ENCODE peak calls at places on chromosome 14, in eight cellular contexts. B is transverse colon, P is tibial nerve, F is esophagus squamous epithelium, A is NB4, Z is sigmoid colon, G is stomach, V is breast epithelium. M is an unnamed sample.

GRCh38 chr14:89507521-89507920 is 90.5 kb upstream of the FOXN3 start:
- DNase-seq in P (no peak), G (no peak), V (no peak), B (no peak), F (no peak), Z (no peak), A (no peak), M (no peak)

GRCh38 chr14:77804592-77804991 is 4.7 kb downstream of the ADCK1 start:
- DNase-seq in F (no peak), V (no peak), B (peak), A (peak), G (no peak), Z (no peak), P (no peak), M (no peak)

GRCh38 chr14:54211562-54212308 is 185.1 kb upstream of the CDKN3 start:
- DNase-seq in Z (no peak), B (no peak), F (no peak), V (no peak), P (no peak), G (no peak), A (no peak), M (no peak)

GRCh38 chr14:74628418-74628817 is 16.4 kb upstream of the LTBP2 start:
- DNase-seq in V (no peak), F (no peak), B (no peak), P (no peak), Z (no peak), A (no peak), G (no peak), M (no peak)

GRCh38 chr14:86035882-86036281 is 505.9 kb downstream of the FLRT2 start:
- DNase-seq in A (peak), G (no peak), F (no peak), B (no peak), Z (no peak), P (no peak), V (no peak), M (no peak)

GRCh38 chr14:37246427-37246829 is 48.7 kb downstream of the MIPOL1 start:
- DNase-seq in V (no peak), F (no peak), Z (no peak), A (peak), G (no peak), P (no peak), B (no peak), M (no peak)

GRCh38 chr14:32306549-32306948 is 22.5 kb upstream of the AKAP6 start:
- DNase-seq in P (no peak), Z (no peak), V (no peak), B (no peak), F (no peak), G (no peak), A (no peak), M (no peak)

GRCh38 chr14:52949711-52950409 is 990 bp downstream of the FERMT2 start:
- DNase-seq in G (no peak), B (no peak), V (no peak), F (no peak), P (peak), Z (no peak), A (no peak), M (no peak)

GRCh38 chr14:100281286-100282082 is 24.8 kb downstream of the SLC25A29 start:
- DNase-seq in P (no peak), F (no peak), V (no peak), A (no peak), G (peak), B (no peak), Z (no peak), M (no peak)

GRCh38 chr14:51069065-51069464 is 25.8 kb downstream of the TRIM9 start:
- DNase-seq in Z (no peak), A (no peak), V (no peak), F (no peak), G (no peak), B (no peak), P (no peak), M (no peak)

GRCh38 chr14:99441157-99441870 is 39.3 kb downstream of the SETD3 start:
- DNase-seq in V (no peak), G (no peak), B (no peak), Z (no peak), P (no peak), F (no peak), A (peak), M (no peak)

GRCh38 chr14:96559571-96559970 is 57.4 kb downstream of the PAPOLA start:
- DNase-seq in P (no peak), F (no peak), G (no peak), V (no peak), B (no peak), A (no peak), Z (no peak), M (no peak)

GRCh38 chr14:90660865-90661570 is 155.2 kb downstream of the TTC7B start:
- DNase-seq in V (no peak), F (no peak), Z (no peak), A (no peak), B (peak), P (no peak), G (peak), M (no peak)

GRCh38 chr14:63134801-63135200 is 69.4 kb upstream of the RHOJ start:
- DNase-seq in Z (no peak), A (peak), F (no peak), P (no peak), B (no peak), V (no peak), G (no peak), M (no peak)

GRCh38 chr14:38134631-38135030 is 73.1 kb upstream of the SSTR1 start:
- DNase-seq in A (no peak), G (no peak), Z (no peak), B (no peak), P (no peak), V (no peak), F (no peak), M (no peak)

GRCh38 chr14:80211143-80212024 is at the start of gene DIO2:
- DNase-seq in P (peak), F (no peak), A (no peak), Z (no peak), B (no peak), G (no peak), V (no peak), M (no peak)

GRCh38 chr14:52706286-52706685 is 714 bp upstream of the PSMC6 start:
- DNase-seq in P (no peak), Z (no peak), A (peak), F (no peak), B (no peak), G (no peak), V (no peak), M (no peak)

GRCh38 chr14:71647086-71647784 is 285.0 kb upstream of the RGS6 start:
- DNase-seq in G (peak), Z (no peak), B (peak), P (no peak), A (no peak), V (no peak), F (no peak), M (no peak)

GRCh38 chr14:54453252-54453651 is 12.1 kb upstream of the CNIH1 start:
- DNase-seq in A (no peak), P (no peak), G (no peak), F (no peak), V (no peak), Z (no peak), B (no peak), M (no peak)

GRCh38 chr14:55416866-55417265 is 5.2 kb upstream of the ATG14 start:
- DNase-seq in V (no peak), A (peak), G (no peak), B (peak), Z (no peak), P (no peak), F (no peak), M (no peak)

GRCh38 chr14:32779845-32780244 is 158.8 kb upstream of the NPAS3 start:
- DNase-seq in Z (no peak), P (no peak), V (no peak), G (no peak), B (no peak), F (no peak), A (no peak), M (no peak)

GRCh38 chr14:82755923-82756322 is 1222.3 kb upstream of the SEL1L start:
- DNase-seq in A (no peak), B (no peak), V (no peak), F (no peak), G (no peak), Z (no peak), P (no peak), M (no peak)

GRCh38 chr14:60003991-60004390 is 84.0 kb downstream of the LRRC9 start:
- DNase-seq in Z (no peak), P (no peak), V (no peak), A (no peak), B (no peak), F (no peak), G (no peak), M (no peak)

GRCh38 chr14:73696466-73697390 is 17.5 kb downstream of the PNMA1 start:
- DNase-seq in G (no peak), V (no peak), F (no peak), Z (no peak), P (no peak), B (no peak), A (peak), M (no peak)

GRCh38 chr14:98949506-98950135 is 322.4 kb downstream of the BCL11B start:
- DNase-seq in V (no peak), Z (peak), F (no peak), G (no peak), P (no peak), A (peak), B (no peak), M (no peak)

GRCh38 chr14:88470542-88471440 is 84.0 kb downstream of the PTPN21 start:
- DNase-seq in V (no peak), B (no peak), G (no peak), Z (no peak), A (no peak), P (no peak), F (no peak), M (no peak)

GRCh38 chr14:58572092-58572853 is 65.5 kb upstream of the DACT1 start:
- DNase-seq in B (no peak), V (no peak), A (no peak), Z (no peak), P (no peak), F (no peak), G (no peak), M (no peak)

GRCh38 chr14:54675236-54676125 is 108.6 kb downstream of the SAMD4A start:
- DNase-seq in A (no peak), B (no peak), F (no peak), P (no peak), V (no peak), Z (no peak), G (no peak), M (no peak)

GRCh38 chr14:52351191-52351560 is 37.1 kb downstream of the PTGER2 start:
- DNase-seq in Z (no peak), A (no peak), G (no peak), P (no peak), V (no peak), B (no peak), F (no peak), M (no peak)

GRCh38 chr14:103398427-103399195 is 13.4 kb downstream of the MARK3 start:
- DNase-seq in B (no peak), A (peak), P (no peak), V (no peak), G (no peak), F (no peak), Z (no peak), M (no peak)

GRCh38 chr14:51547260-51547659 is 104.5 kb upstream of the FRMD6 start:
- DNase-seq in A (no peak), Z (peak), F (no peak), B (peak), V (peak), G (no peak), P (no peak), M (no peak)

GRCh38 chr14:31122921-31123320 is 84.7 kb downstream of the HECTD1 start:
- DNase-seq in F (no peak), G (no peak), V (no peak), B (no peak), A (no peak), P (no peak), Z (no peak), M (no peak)

GRCh38 chr14:31122098-31122611 is 85.4 kb downstream of the HECTD1 start:
- DNase-seq in Z (no peak), A (peak), F (no peak), P (no peak), B (no peak), V (no peak), G (no peak), M (no peak)

GRCh38 chr14:31125231-31125630 is 82.4 kb downstream of the HECTD1 start:
- DNase-seq in P (no peak), F (no peak), V (no peak), B (no peak), G (no peak), Z (no peak), A (no peak), M (no peak)

GRCh38 chr14:31126680-31127079 is 80.9 kb downstream of the HECTD1 start:
- DNase-seq in P (no peak), F (no peak), B (no peak), Z (no peak), V (no peak), A (no peak), G (no peak), M (no peak)

DNA sequence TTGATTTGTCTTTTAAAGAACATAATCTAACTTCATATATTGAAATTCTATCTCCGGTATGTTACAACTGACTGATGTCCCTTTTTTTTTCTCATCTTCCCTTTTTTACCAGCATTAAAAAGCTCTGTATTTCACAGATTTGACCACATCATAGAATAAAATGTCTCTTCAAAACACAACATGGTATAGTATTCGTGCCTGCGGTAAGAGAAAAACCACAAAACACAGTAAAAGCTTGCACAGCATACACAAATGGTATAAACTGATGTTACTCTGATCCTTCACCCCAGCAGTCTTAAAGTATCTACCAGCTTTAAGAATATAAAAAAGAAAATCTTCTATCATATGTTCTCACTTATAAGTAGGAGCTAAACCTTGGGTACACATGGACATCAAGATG is 83.4 kb downstream of the HECTD1 start:
- DNase-seq in F (no peak), G (no peak), Z (no peak), B (no peak), P (no peak), V (no peak), A (no peak), M (no peak)
- TF ChIP-seq POLR2A in F (no peak), G (no peak), Z (no peak), B (no peak), P (no peak), V (no peak), A (no peak), M (no peak)

GRCh38 chr14:24263848-24264247 is 871 bp upstream of the TGM1 start:
- DNase-seq in V (no peak), A (no peak), Z (no peak), F (no peak), B (no peak), P (no peak), G (no peak), M (no peak)

GRCh38 chr14:24262821-24263733 is at the start of gene TGM1:
- DNase-seq in V (no peak), B (no peak), F (no peak), P (no peak), G (no peak), A (no peak), Z (no peak), M (no peak)

GRCh38 chr14:24266344-24267244 is 3.6 kb upstream of the TGM1 start:
- DNase-seq in V (no peak), G (no peak), A (no peak), B (no peak), P (no peak), Z (no peak), F (no peak), M (no peak)

GRCh38 chr14:24261969-24262327 is 1.0 kb downstream of the TGM1 start:
- DNase-seq in P (no peak), B (no peak), G (no peak), F (no peak), A (no peak), V (no peak), Z (no peak), M (no peak)

GRCh38 chr14:24264298-24264697 is 1.3 kb upstream of the TGM1 start:
- DNase-seq in B (no peak), F (no peak), A (no peak), G (no peak), Z (no peak), P (no peak), V (no peak), M (no peak)
- TF ChIP-seq POLR2A in B (no peak), F (no peak), A (no peak), G (no peak), Z (no peak), P (no peak), V (no peak), M (no peak)

GRCh38 chr14:75982724-75983358 is 1.0 kb upstream of the TGFB3 start:
- DNase-seq in A (peak), P (peak), B (peak), Z (peak), F (no peak), G (no peak), V (no peak), M (peak)
- TF ChIP-seq POLR2A in A (no peak), P (no peak), B (no peak), Z (no peak), F (no peak), G (no peak), V (no peak), M (no peak)

GRCh38 chr14:92368001-92368400 is 45.0 kb downstream of the SLC24A4 start:
- DNase-seq in P (no peak), F (no peak), B (no peak), V (no peak), Z (no peak), G (no peak), A (no peak), M (no peak)

GRCh38 chr14:92373336-92373735 is 50.4 kb downstream of the SLC24A4 start:
- DNase-seq in A (no peak), G (no peak), V (no peak), B (no peak), P (no peak), F (no peak), Z (no peak), M (no peak)
- TF ChIP-seq POLR2A in A (no peak), G (no peak), V (no peak), B (no peak), P (no peak), F (no peak), Z (no peak), M (no peak)

GRCh38 chr14:39265032-39265431 is 31.3 kb downstream of the MIA2 start:
- DNase-seq in Z (no peak), A (peak), F (no peak), V (no peak), G (no peak), B (no peak), P (no peak), M (no peak)
- TF ChIP-seq POLR2A in Z (no peak), A (no peak), F (no peak), V (no peak), G (no peak), B (no peak), P (no peak), M (no peak)

GRCh38 chr14:105843444-105844046 is 317.2 kb downstream of the TMEM121 start:
- DNase-seq in F (no peak), Z (no peak), V (no peak), B (no peak), A (no peak), P (no peak), G (no peak), M (peak)

GRCh38 chr14:105842105-105842504 is 315.7 kb downstream of the TMEM121 start:
- DNase-seq in P (no peak), B (no peak), Z (no peak), F (no peak), V (no peak), A (no peak), G (no peak), M (no peak)

GRCh38 chr14:105840266-105841021 is 314.1 kb downstream of the TMEM121 start:
- DNase-seq in Z (peak), P (no peak), A (no peak), G (no peak), V (no peak), B (no peak), F (no peak), M (peak)

GRCh38 chr14:105839425-105840265 is 313.3 kb downstream of the TMEM121 start:
- DNase-seq in Z (peak), B (no peak), P (no peak), A (no peak), G (no peak), V (no peak), F (no peak), M (peak)

DNA sequence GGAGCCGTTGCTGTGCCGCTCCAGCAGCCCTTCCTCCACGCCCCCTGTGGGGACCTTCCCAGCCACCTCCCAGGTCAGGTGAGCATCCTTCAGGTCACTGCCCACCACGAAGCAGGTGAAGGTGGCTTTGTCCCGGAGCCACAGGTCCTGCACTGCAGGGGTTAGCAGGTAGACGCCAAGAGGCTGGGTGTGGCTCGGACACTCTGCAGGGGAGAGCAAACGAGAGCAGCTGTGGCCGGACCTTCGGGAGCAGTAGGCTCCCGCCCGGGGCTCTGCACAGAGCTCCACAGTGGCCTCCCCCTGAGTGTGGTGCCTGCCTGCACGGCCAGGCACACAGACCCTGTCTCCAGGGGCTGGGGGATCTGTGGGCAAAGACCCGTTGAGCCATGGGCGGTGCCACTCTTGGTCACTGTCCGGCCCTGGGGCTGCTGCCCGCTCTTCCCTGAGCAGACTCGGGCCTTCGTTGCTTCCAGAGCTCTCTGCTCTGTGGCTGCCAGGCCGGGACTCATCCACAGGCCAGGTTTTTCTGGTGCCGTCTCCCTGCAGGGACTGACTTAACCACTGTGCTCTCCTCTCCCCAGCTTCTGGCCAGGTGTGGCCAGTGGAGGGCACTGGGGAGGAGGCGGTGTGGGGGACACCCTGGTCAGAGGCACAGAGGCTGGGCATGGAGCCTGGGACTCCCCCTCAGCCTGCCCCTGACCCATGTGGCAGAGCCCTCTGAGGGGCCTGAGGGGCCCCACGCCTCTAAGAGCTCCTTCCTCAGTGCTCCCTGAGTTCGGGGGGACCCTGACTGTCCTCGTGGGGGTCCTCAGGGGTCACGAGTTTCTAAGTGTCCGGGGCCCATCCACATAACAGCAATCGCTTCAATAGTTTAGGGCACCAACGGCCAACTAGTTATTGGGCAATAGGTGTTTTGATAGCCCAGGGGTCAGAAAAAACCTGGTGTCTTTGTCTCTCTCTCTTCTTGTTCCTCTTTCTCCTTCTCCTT is 314.9 kb downstream of the TMEM121 start:
- DNase-seq in P (no peak), V (no peak), F (no peak), B (no peak), A (peak), G (no peak), Z (no peak), M (no peak)
- TF ChIP-seq POLR2A in P (no peak), V (no peak), F (no peak), B (no peak), A (no peak), G (no peak), Z (no peak), M (no peak)

GRCh38 chr14:69611264-69612013 is at the start of gene SUSD6:
- DNase-seq in F (peak), B (peak), G (peak), V (peak), P (peak), A (peak), Z (peak), M (peak)
- TF ChIP-seq POLR2A in F (peak), B (peak), G (no peak), V (no peak), P (peak), A (peak), Z (peak), M (no peak)

GRCh38 chr14:24081739-24082204 is 10.4 kb downstream of the CPNE6 start:
- DNase-seq in B (no peak), V (no peak), A (no peak), F (no peak), G (no peak), P (no peak), Z (no peak), M (no peak)
- TF ChIP-seq POLR2A in B (peak), V (no peak), A (no peak), F (no peak), G (no peak), P (no peak), Z (no peak), M (no peak)

GRCh38 chr14:61476737-61477410 is 155.5 kb downstream of the PRKCH start:
- DNase-seq in V (no peak), Z (peak), A (peak), B (peak), F (no peak), P (no peak), G (peak), M (peak)
- TF ChIP-seq POLR2A in V (no peak), Z (no peak), A (no peak), B (peak), F (no peak), P (peak), G (no peak), M (no peak)

GRCh38 chr14:23095196-23096108 is at the start of gene C14orf119:
- DNase-seq in A (peak), P (peak), B (peak), G (peak), F (no peak), Z (peak), V (peak), M (peak)
- TF ChIP-seq POLR2A in A (peak), P (peak), B (peak), G (peak), F (peak), Z (peak), V (peak), M (no peak)

M was measured in lower leg skin.